ENCODE peak calls at places on chromosome 11, in ten cellular contexts. One of them, this sample, is unnamed.

GRCh38 chr11:2554338-2555240 is 109.8 kb downstream of the KCNQ1 start:
- DNase-seq in stimulated activated CD8-positive, alpha-beta memory T cell treated with anti-CD3 and anti-CD28 coated beads, Interleukin-4, amount 100 ng/mL, for 4 hours: no peak
- DNase-seq in stimulated activated naive CD8-positive, alpha-beta T cell treated with anti-CD3 and anti-CD28 coated beads, Interleukin-15, amount 100 ng/mL, for 72 hours: no peak
- DNase-seq in CD8-positive, alpha-beta memory T cell: no peak
- DNase-seq in GM03348: no peak
- DNase-seq in CD4-positive, CD25-positive, alpha-beta regulatory T cell: no peak
- DNase-seq in caudate nucleus: no peak
- DNase-seq in retinal pigment epithelial cell: no peak
- DNase-seq in activated CD8-positive, alpha-beta memory T cell treated with anti-CD3 and anti-CD28 coated beads, Interleukin-2, amount 50 U/mL, for 4 hours: peak; percentile 2
- DNase-seq in T-cell: no peak
- DNase-seq in this sample: peak; percentile 15

GRCh38 chr11:19715373-19715772 is 2.7 kb downstream of the NAV2 start:
- DNase-seq in retinal pigment epithelial cell: peak; percentile 74
- DNase-seq in CD8-positive, alpha-beta memory T cell: no peak
- DNase-seq in GM03348: peak; percentile 67
- DNase-seq in stimulated activated CD8-positive, alpha-beta memory T cell treated with anti-CD3 and anti-CD28 coated beads, Interleukin-4, amount 100 ng/mL, for 4 hours: no peak
- DNase-seq in stimulated activated naive CD8-positive, alpha-beta T cell treated with anti-CD3 and anti-CD28 coated beads, Interleukin-15, amount 100 ng/mL, for 72 hours: no peak
- DNase-seq in CD4-positive, CD25-positive, alpha-beta regulatory T cell: no peak
- DNase-seq in activated CD8-positive, alpha-beta memory T cell treated with anti-CD3 and anti-CD28 coated beads, Interleukin-2, amount 50 U/mL, for 4 hours: no peak
- DNase-seq in caudate nucleus: no peak
- DNase-seq in T-cell: no peak
- DNase-seq in this sample: no peak

GRCh38 chr11:122268601-122269130 is 152.7 kb upstream of the BLID start:
- DNase-seq in GM03348: no peak
- DNase-seq in caudate nucleus: no peak
- DNase-seq in CD4-positive, CD25-positive, alpha-beta regulatory T cell: no peak
- DNase-seq in T-cell: no peak
- DNase-seq in CD8-positive, alpha-beta memory T cell: no peak
- DNase-seq in stimulated activated CD8-positive, alpha-beta memory T cell treated with anti-CD3 and anti-CD28 coated beads, Interleukin-4, amount 100 ng/mL, for 4 hours: no peak
- DNase-seq in activated CD8-positive, alpha-beta memory T cell treated with anti-CD3 and anti-CD28 coated beads, Interleukin-2, amount 50 U/mL, for 4 hours: no peak
- DNase-seq in retinal pigment epithelial cell: no peak
- DNase-seq in stimulated activated naive CD8-positive, alpha-beta T cell treated with anti-CD3 and anti-CD28 coated beads, Interleukin-15, amount 100 ng/mL, for 72 hours: no peak
- DNase-seq in this sample: no peak

GRCh38 chr11:123173040-123173855 is 21.8 kb downstream of the CLMP start:
- DNase-seq in stimulated activated CD8-positive, alpha-beta memory T cell treated with anti-CD3 and anti-CD28 coated beads, Interleukin-4, amount 100 ng/mL, for 4 hours: no peak
- DNase-seq in T-cell: no peak
- DNase-seq in CD8-positive, alpha-beta memory T cell: no peak
- DNase-seq in GM03348: peak; percentile 85
- DNase-seq in CD4-positive, CD25-positive, alpha-beta regulatory T cell: no peak
- DNase-seq in caudate nucleus: no peak
- DNase-seq in activated CD8-positive, alpha-beta memory T cell treated with anti-CD3 and anti-CD28 coated beads, Interleukin-2, amount 50 U/mL, for 4 hours: no peak
- DNase-seq in retinal pigment epithelial cell: peak; percentile 76
- DNase-seq in stimulated activated naive CD8-positive, alpha-beta T cell treated with anti-CD3 and anti-CD28 coated beads, Interleukin-15, amount 100 ng/mL, for 72 hours: no peak
- DNase-seq in this sample: no peak

GRCh38 chr11:81772161-81772560 is 961.5 kb downstream of the FAM181B start:
- DNase-seq in stimulated activated naive CD8-positive, alpha-beta T cell treated with anti-CD3 and anti-CD28 coated beads, Interleukin-15, amount 100 ng/mL, for 72 hours: no peak
- DNase-seq in GM03348: no peak
- DNase-seq in stimulated activated CD8-positive, alpha-beta memory T cell treated with anti-CD3 and anti-CD28 coated beads, Interleukin-4, amount 100 ng/mL, for 4 hours: no peak
- DNase-seq in CD8-positive, alpha-beta memory T cell: no peak
- DNase-seq in CD4-positive, CD25-positive, alpha-beta regulatory T cell: no peak
- DNase-seq in caudate nucleus: no peak
- DNase-seq in activated CD8-positive, alpha-beta memory T cell treated with anti-CD3 and anti-CD28 coated beads, Interleukin-2, amount 50 U/mL, for 4 hours: no peak
- DNase-seq in T-cell: no peak
- DNase-seq in retinal pigment epithelial cell: no peak
- DNase-seq in this sample: no peak

GRCh38 chr11:31236052-31236652 is 133.4 kb downstream of the DCDC1 start:
- DNase-seq in T-cell: no peak
- DNase-seq in retinal pigment epithelial cell: no peak
- DNase-seq in stimulated activated CD8-positive, alpha-beta memory T cell treated with anti-CD3 and anti-CD28 coated beads, Interleukin-4, amount 100 ng/mL, for 4 hours: no peak
- DNase-seq in caudate nucleus: no peak
- DNase-seq in CD4-positive, CD25-positive, alpha-beta regulatory T cell: no peak
- DNase-seq in stimulated activated naive CD8-positive, alpha-beta T cell treated with anti-CD3 and anti-CD28 coated beads, Interleukin-15, amount 100 ng/mL, for 72 hours: no peak
- DNase-seq in GM03348: peak; percentile 4
- DNase-seq in activated CD8-positive, alpha-beta memory T cell treated with anti-CD3 and anti-CD28 coated beads, Interleukin-2, amount 50 U/mL, for 4 hours: no peak
- DNase-seq in CD8-positive, alpha-beta memory T cell: no peak
- DNase-seq in this sample: no peak

GRCh38 chr11:127073621-127074020 is 73.1 kb upstream of the KIRREL3 start:
- DNase-seq in CD4-positive, CD25-positive, alpha-beta regulatory T cell: no peak
- DNase-seq in CD8-positive, alpha-beta memory T cell: no peak
- DNase-seq in stimulated activated CD8-positive, alpha-beta memory T cell treated with anti-CD3 and anti-CD28 coated beads, Interleukin-4, amount 100 ng/mL, for 4 hours: no peak
- DNase-seq in GM03348: no peak
- DNase-seq in T-cell: no peak
- DNase-seq in caudate nucleus: no peak
- DNase-seq in stimulated activated naive CD8-positive, alpha-beta T cell treated with anti-CD3 and anti-CD28 coated beads, Interleukin-15, amount 100 ng/mL, for 72 hours: no peak
- DNase-seq in retinal pigment epithelial cell: no peak
- DNase-seq in activated CD8-positive, alpha-beta memory T cell treated with anti-CD3 and anti-CD28 coated beads, Interleukin-2, amount 50 U/mL, for 4 hours: no peak
- DNase-seq in this sample: no peak

GRCh38 chr11:119361961-119362725 is 15.6 kb upstream of the MFRP start:
- DNase-seq in retinal pigment epithelial cell: no peak
- DNase-seq in stimulated activated CD8-positive, alpha-beta memory T cell treated with anti-CD3 and anti-CD28 coated beads, Interleukin-4, amount 100 ng/mL, for 4 hours: no peak
- DNase-seq in activated CD8-positive, alpha-beta memory T cell treated with anti-CD3 and anti-CD28 coated beads, Interleukin-2, amount 50 U/mL, for 4 hours: no peak
- DNase-seq in stimulated activated naive CD8-positive, alpha-beta T cell treated with anti-CD3 and anti-CD28 coated beads, Interleukin-15, amount 100 ng/mL, for 72 hours: no peak
- DNase-seq in T-cell: no peak
- DNase-seq in CD8-positive, alpha-beta memory T cell: no peak
- DNase-seq in GM03348: no peak
- DNase-seq in caudate nucleus: peak; percentile 32
- DNase-seq in CD4-positive, CD25-positive, alpha-beta regulatory T cell: no peak
- DNase-seq in this sample: no peak

GRCh38 chr11:27249208-27249509 is 113.9 kb downstream of the CCDC34 start:
- DNase-seq in CD8-positive, alpha-beta memory T cell: no peak
- DNase-seq in stimulated activated CD8-positive, alpha-beta memory T cell treated with anti-CD3 and anti-CD28 coated beads, Interleukin-4, amount 100 ng/mL, for 4 hours: no peak
- DNase-seq in GM03348: no peak
- DNase-seq in T-cell: no peak
- DNase-seq in activated CD8-positive, alpha-beta memory T cell treated with anti-CD3 and anti-CD28 coated beads, Interleukin-2, amount 50 U/mL, for 4 hours: no peak
- DNase-seq in retinal pigment epithelial cell: no peak
- DNase-seq in caudate nucleus: no peak
- DNase-seq in CD4-positive, CD25-positive, alpha-beta regulatory T cell: no peak
- DNase-seq in stimulated activated naive CD8-positive, alpha-beta T cell treated with anti-CD3 and anti-CD28 coated beads, Interleukin-15, amount 100 ng/mL, for 72 hours: no peak
- DNase-seq in this sample: no peak

GRCh38 chr11:30635401-30635989 is 49.3 kb upstream of the MPPED2 start:
- DNase-seq in retinal pigment epithelial cell: peak; percentile 6
- DNase-seq in T-cell: no peak
- DNase-seq in CD8-positive, alpha-beta memory T cell: no peak
- DNase-seq in CD4-positive, CD25-positive, alpha-beta regulatory T cell: no peak
- DNase-seq in stimulated activated CD8-positive, alpha-beta memory T cell treated with anti-CD3 and anti-CD28 coated beads, Interleukin-4, amount 100 ng/mL, for 4 hours: no peak
- DNase-seq in stimulated activated naive CD8-positive, alpha-beta T cell treated with anti-CD3 and anti-CD28 coated beads, Interleukin-15, amount 100 ng/mL, for 72 hours: no peak
- DNase-seq in caudate nucleus: peak; percentile 98
- DNase-seq in GM03348: no peak
- DNase-seq in activated CD8-positive, alpha-beta memory T cell treated with anti-CD3 and anti-CD28 coated beads, Interleukin-2, amount 50 U/mL, for 4 hours: no peak
- DNase-seq in this sample: no peak

GRCh38 chr11:108887436-108888238 is 222.8 kb downstream of the DDX10 start:
- DNase-seq in activated CD8-positive, alpha-beta memory T cell treated with anti-CD3 and anti-CD28 coated beads, Interleukin-2, amount 50 U/mL, for 4 hours: no peak
- DNase-seq in caudate nucleus: no peak
- DNase-seq in retinal pigment epithelial cell: no peak
- DNase-seq in T-cell: no peak
- DNase-seq in stimulated activated naive CD8-positive, alpha-beta T cell treated with anti-CD3 and anti-CD28 coated beads, Interleukin-15, amount 100 ng/mL, for 72 hours: no peak
- DNase-seq in GM03348: no peak
- DNase-seq in stimulated activated CD8-positive, alpha-beta memory T cell treated with anti-CD3 and anti-CD28 coated beads, Interleukin-4, amount 100 ng/mL, for 4 hours: no peak
- DNase-seq in CD8-positive, alpha-beta memory T cell: peak; percentile 35
- DNase-seq in CD4-positive, CD25-positive, alpha-beta regulatory T cell: peak; percentile 22
- DNase-seq in this sample: no peak

GRCh38 chr11:15613231-15613630 is 498.5 kb downstream of the INSC start:
- DNase-seq in stimulated activated naive CD8-positive, alpha-beta T cell treated with anti-CD3 and anti-CD28 coated beads, Interleukin-15, amount 100 ng/mL, for 72 hours: no peak
- DNase-seq in GM03348: no peak
- DNase-seq in caudate nucleus: no peak
- DNase-seq in T-cell: no peak
- DNase-seq in stimulated activated CD8-positive, alpha-beta memory T cell treated with anti-CD3 and anti-CD28 coated beads, Interleukin-4, amount 100 ng/mL, for 4 hours: no peak
- DNase-seq in retinal pigment epithelial cell: no peak
- DNase-seq in activated CD8-positive, alpha-beta memory T cell treated with anti-CD3 and anti-CD28 coated beads, Interleukin-2, amount 50 U/mL, for 4 hours: no peak
- DNase-seq in CD4-positive, CD25-positive, alpha-beta regulatory T cell: no peak
- DNase-seq in CD8-positive, alpha-beta memory T cell: no peak
- DNase-seq in this sample: no peak

GRCh38 chr11:2088746-2089535 is 50.2 kb downstream of the IGF2 start:
- DNase-seq in GM03348: no peak
- DNase-seq in activated CD8-positive, alpha-beta memory T cell treated with anti-CD3 and anti-CD28 coated beads, Interleukin-2, amount 50 U/mL, for 4 hours: no peak
- DNase-seq in T-cell: no peak
- DNase-seq in stimulated activated naive CD8-positive, alpha-beta T cell treated with anti-CD3 and anti-CD28 coated beads, Interleukin-15, amount 100 ng/mL, for 72 hours: no peak
- DNase-seq in caudate nucleus: no peak
- DNase-seq in retinal pigment epithelial cell: no peak
- DNase-seq in CD4-positive, CD25-positive, alpha-beta regulatory T cell: no peak
- DNase-seq in stimulated activated CD8-positive, alpha-beta memory T cell treated with anti-CD3 and anti-CD28 coated beads, Interleukin-4, amount 100 ng/mL, for 4 hours: no peak
- DNase-seq in CD8-positive, alpha-beta memory T cell: no peak
- DNase-seq in this sample: no peak

GRCh38 chr11:87722756-87723599 is 452.3 kb downstream of the RAB38 start:
- DNase-seq in GM03348: peak; percentile 46
- DNase-seq in stimulated activated naive CD8-positive, alpha-beta T cell treated with anti-CD3 and anti-CD28 coated beads, Interleukin-15, amount 100 ng/mL, for 72 hours: no peak
- DNase-seq in CD4-positive, CD25-positive, alpha-beta regulatory T cell: no peak
- DNase-seq in retinal pigment epithelial cell: no peak
- DNase-seq in T-cell: no peak
- DNase-seq in caudate nucleus: peak; percentile 13
- DNase-seq in activated CD8-positive, alpha-beta memory T cell treated with anti-CD3 and anti-CD28 coated beads, Interleukin-2, amount 50 U/mL, for 4 hours: no peak
- DNase-seq in CD8-positive, alpha-beta memory T cell: no peak
- DNase-seq in stimulated activated CD8-positive, alpha-beta memory T cell treated with anti-CD3 and anti-CD28 coated beads, Interleukin-4, amount 100 ng/mL, for 4 hours: no peak
- DNase-seq in this sample: no peak

GRCh38 chr11:128904872-128905344 is 13.8 kb downstream of the KCNJ5 start:
- DNase-seq in CD8-positive, alpha-beta memory T cell: no peak
- DNase-seq in caudate nucleus: no peak
- DNase-seq in stimulated activated CD8-positive, alpha-beta memory T cell treated with anti-CD3 and anti-CD28 coated beads, Interleukin-4, amount 100 ng/mL, for 4 hours: no peak
- DNase-seq in activated CD8-positive, alpha-beta memory T cell treated with anti-CD3 and anti-CD28 coated beads, Interleukin-2, amount 50 U/mL, for 4 hours: no peak
- DNase-seq in GM03348: peak; percentile 72
- DNase-seq in retinal pigment epithelial cell: no peak
- DNase-seq in stimulated activated naive CD8-positive, alpha-beta T cell treated with anti-CD3 and anti-CD28 coated beads, Interleukin-15, amount 100 ng/mL, for 72 hours: no peak
- DNase-seq in T-cell: no peak
- DNase-seq in CD4-positive, CD25-positive, alpha-beta regulatory T cell: no peak
- DNase-seq in this sample: no peak

GRCh38 chr11:113838005-113838404 is 37.4 kb downstream of the USP28 start:
- DNase-seq in CD8-positive, alpha-beta memory T cell: no peak
- DNase-seq in GM03348: no peak
- DNase-seq in T-cell: no peak
- DNase-seq in retinal pigment epithelial cell: no peak
- DNase-seq in stimulated activated CD8-positive, alpha-beta memory T cell treated with anti-CD3 and anti-CD28 coated beads, Interleukin-4, amount 100 ng/mL, for 4 hours: no peak
- DNase-seq in CD4-positive, CD25-positive, alpha-beta regulatory T cell: no peak
- DNase-seq in caudate nucleus: no peak
- DNase-seq in stimulated activated naive CD8-positive, alpha-beta T cell treated with anti-CD3 and anti-CD28 coated beads, Interleukin-15, amount 100 ng/mL, for 72 hours: no peak
- DNase-seq in activated CD8-positive, alpha-beta memory T cell treated with anti-CD3 and anti-CD28 coated beads, Interleukin-2, amount 50 U/mL, for 4 hours: no peak
- DNase-seq in this sample: no peak